ENCODE peak calls at places on chromosomes 7 and 10, in six cellular contexts. One of them, this sample, is unnamed.
A peak's percentile ranks its signal among the peaks of the same experiment; 100 is the strongest.

GRCh38 chr7:50591480-50592438 is 26.6 kb upstream of the DDC start:
- DNase-seq in RPMI7951: no peak
- DNase-seq in GM12892: no peak
- DNase-seq in uterus: no peak
- DNase-seq in prostate gland: no peak
- DNase-seq in brain microvascular endothelial cell: no peak
- DNase-seq in this sample: no peak

GRCh38 chr10:110431659-110432058 is 66.0 kb upstream of the DUSP5 start:
- DNase-seq in RPMI7951: no peak
- DNase-seq in GM12892: no peak
- DNase-seq in uterus: no peak
- DNase-seq in prostate gland: no peak
- DNase-seq in brain microvascular endothelial cell: no peak
- DNase-seq in this sample: no peak

GRCh38 chr10:112335104-112335840 is 38.6 kb upstream of the ACSL5 start:
- DNase-seq in RPMI7951: no peak
- DNase-seq in GM12892: no peak
- DNase-seq in uterus: no peak
- DNase-seq in prostate gland: no peak
- DNase-seq in brain microvascular endothelial cell: no peak
- DNase-seq in this sample: no peak

GRCh38 chr10:93999401-93999851 is 5.7 kb downstream of the PLCE1 start:
- DNase-seq in RPMI7951: no peak
- DNase-seq in GM12892: no peak
- DNase-seq in uterus: peak; percentile 74
- DNase-seq in prostate gland: peak; percentile 41
- DNase-seq in brain microvascular endothelial cell: peak; percentile 47
- DNase-seq in this sample: peak; percentile 58

GRCh38 chr7:54802114-54802513 is 43.1 kb upstream of the SEC61G start:
- DNase-seq in RPMI7951: no peak
- DNase-seq in GM12892: no peak
- DNase-seq in uterus: no peak
- DNase-seq in prostate gland: no peak
- DNase-seq in brain microvascular endothelial cell: no peak
- DNase-seq in this sample: no peak

GRCh38 chr10:60934215-60935175 is 9.5 kb downstream of the RHOBTB1 start:
- DNase-seq in RPMI7951: no peak
- DNase-seq in GM12892: no peak
- DNase-seq in uterus: no peak
- DNase-seq in prostate gland: no peak
- DNase-seq in brain microvascular endothelial cell: no peak
- DNase-seq in this sample: no peak

GRCh38 chr7:98922392-98923107 is 44.2 kb downstream of the TRRAP start:
- DNase-seq in RPMI7951: no peak
- DNase-seq in GM12892: no peak
- DNase-seq in uterus: no peak
- DNase-seq in prostate gland: peak; percentile 64
- DNase-seq in brain microvascular endothelial cell: peak; percentile 57
- DNase-seq in this sample: no peak

GRCh38 chr10:35089641-35090161 is 440 bp downstream of the CUL2 start:
- DNase-seq in RPMI7951: peak; percentile 49
- DNase-seq in GM12892: peak; percentile 36
- DNase-seq in uterus: no peak
- DNase-seq in prostate gland: no peak
- DNase-seq in brain microvascular endothelial cell: no peak
- DNase-seq in this sample: no peak

GRCh38 chr7:134480202-134480601 is 21.3 kb upstream of the AKR1B1 start:
- DNase-seq in RPMI7951: no peak
- DNase-seq in GM12892: no peak
- DNase-seq in uterus: no peak
- DNase-seq in prostate gland: no peak
- DNase-seq in brain microvascular endothelial cell: no peak
- DNase-seq in this sample: no peak

GRCh38 chr7:65342723-65343629 is 30.7 kb upstream of the ZNF92 start:
- DNase-seq in RPMI7951: no peak
- DNase-seq in GM12892: no peak
- DNase-seq in uterus: no peak
- DNase-seq in prostate gland: no peak
- DNase-seq in brain microvascular endothelial cell: no peak
- DNase-seq in this sample: no peak

GRCh38 chr7:137287651-137288258 is 55.8 kb downstream of the PTN start:
- DNase-seq in RPMI7951: peak; percentile 1
- DNase-seq in GM12892: no peak
- DNase-seq in uterus: no peak
- DNase-seq in prostate gland: no peak
- DNase-seq in brain microvascular endothelial cell: peak; percentile 40
- DNase-seq in this sample: no peak

GRCh38 chr10:100186813-100187212 is 984 bp upstream of the ERLIN1 start:
- DNase-seq in RPMI7951: peak; percentile 41
- DNase-seq in GM12892: no peak
- DNase-seq in uterus: no peak
- DNase-seq in prostate gland: no peak
- DNase-seq in brain microvascular endothelial cell: no peak
- DNase-seq in this sample: no peak

GRCh38 chr7:18866359-18867036 is 250.9 kb downstream of the TWIST1 start:
- DNase-seq in RPMI7951: peak; percentile 98
- DNase-seq in GM12892: no peak
- DNase-seq in uterus: peak; percentile 71
- DNase-seq in prostate gland: no peak
- DNase-seq in brain microvascular endothelial cell: peak; percentile 99
- DNase-seq in this sample: no peak

GRCh38 chr10:116741391-116742351 is 695 bp downstream of the HSPA12A start:
- DNase-seq in RPMI7951: no peak
- DNase-seq in GM12892: no peak
- DNase-seq in uterus: peak; percentile 54
- DNase-seq in prostate gland: no peak
- DNase-seq in brain microvascular endothelial cell: no peak
- DNase-seq in this sample: peak; percentile 47

GRCh38 chr10:26242752-26243151 is 26.2 kb downstream of the GAD2 start:
- DNase-seq in RPMI7951: no peak
- DNase-seq in GM12892: no peak
- DNase-seq in uterus: no peak
- DNase-seq in prostate gland: no peak
- DNase-seq in brain microvascular endothelial cell: no peak
- DNase-seq in this sample: no peak

This sample was measured in heart right ventricle.